ENCODE peak calls at places on chromosomes 3 and 15, in five cellular contexts. D is NCI-H1105, B is thyroid gland, U is T-cell, Z is T-helper 9 cell. R is an unnamed sample.

GRCh38 chr3:17442332-17443049 is 299.9 kb downstream of the TBC1D5 start:
- DNase-seq in D (no peak), B (no peak), U (no peak), Z (no peak), R (no peak)

GRCh38 chr15:67178569-67179210 is 75.8 kb downstream of the AAGAB start:
- DNase-seq in D (no peak), B (no peak), U (no peak), Z (no peak), R (no peak)

GRCh38 chr3:45124379-45124778 is 21.8 kb downstream of the CDCP1 start:
- DNase-seq in D (no peak), B (no peak), U (no peak), Z (no peak), R (no peak)

GRCh38 chr3:58874795-58875194 is 175.0 kb downstream of the CFAP20DC start:
- DNase-seq in D (no peak), B (no peak), U (no peak), Z (no peak), R (no peak)

GRCh38 chr3:61877359-61877770 is 316.0 kb downstream of the PTPRG start:
- DNase-seq in D (no peak), B (no peak), U (no peak), Z (no peak), R (peak)

GRCh38 chr15:59444980-59445500 is 7.1 kb downstream of the FAM81A start:
- DNase-seq in D (no peak), B (no peak), U (no peak), Z (no peak), R (no peak)

GRCh38 chr3:31755911-31756658 is 223.4 kb downstream of the STT3B start:
- DNase-seq in D (no peak), B (peak), U (no peak), Z (no peak), R (no peak)

GRCh38 chr3:121871434-121871833 is 22.8 kb upstream of the SLC15A2 start:
- DNase-seq in D (no peak), B (no peak), U (no peak), Z (no peak), R (no peak)

GRCh38 chr15:48578965-48579364 is 66.5 kb downstream of the FBN1 start:
- DNase-seq in D (no peak), B (no peak), U (no peak), Z (no peak), R (no peak)

GRCh38 chr3:114867359-114867758 is 279.7 kb downstream of the ZBTB20 start:
- DNase-seq in D (no peak), B (no peak), U (no peak), Z (no peak), R (no peak)

GRCh38 chr3:192957441-192957951 is 39.8 kb upstream of the MB21D2 start:
- DNase-seq in D (no peak), B (peak), U (no peak), Z (no peak), R (no peak)

GRCh38 chr15:74422723-74423442 is 10.9 kb downstream of the SEMA7A start:
- DNase-seq in D (no peak), B (no peak), U (no peak), Z (no peak), R (no peak)

GRCh38 chr3:172272699-172273098 is 175.6 kb downstream of the GHSR start:
- DNase-seq in D (no peak), B (no peak), U (no peak), Z (no peak), R (peak)

GRCh38 chr3:58737644-58738043 is 71.1 kb upstream of the FAM3D start:
- DNase-seq in D (no peak), B (no peak), U (no peak), Z (no peak), R (no peak)

R was measured in NCI-H82.